ENCODE peak calls at places on chromosomes 5 and 9, in six cellular contexts. V is amniotic epithelial cell, M is ELF-1, Y is upper lobe of right lung, A is heart right ventricle, F is pons. T is an unnamed sample.

GRCh38 chr9:99040911-99041582 is 63.9 kb upstream of the TGFBR1 start:
- DNase-seq in V (peak; percentile 70), M (peak; percentile 21), Y (no peak), A (no peak), F (peak; percentile 70), T (no peak)

GRCh38 chr5:148922606-148923005 is 96.2 kb downstream of the ADRB2 start:
- DNase-seq in V (no peak), M (no peak), Y (no peak), A (no peak), F (no peak), T (no peak)

GRCh38 chr9:20321683-20322082 is 300.6 kb downstream of the MLLT3 start:
- DNase-seq in V (no peak), M (no peak), Y (no peak), A (no peak), F (no peak), T (no peak)

GRCh38 chr9:20835364-20836286 is 151.6 kb downstream of the FOCAD start:
- DNase-seq in V (peak; percentile 76), M (no peak), Y (no peak), A (no peak), F (peak; percentile 11), T (no peak)

GRCh38 chr9:124010665-124011321 is 775 bp upstream of the LHX2 start:
- DNase-seq in V (no peak), M (peak; percentile 69), Y (peak; percentile 10), A (no peak), F (no peak), T (peak; percentile 69)

GRCh38 chr5:26482817-26483375 is 555.5 kb downstream of the CDH9 start:
- DNase-seq in V (peak; percentile 0), M (peak; percentile 55), Y (no peak), A (no peak), F (peak; percentile 58), T (no peak)

GRCh38 chr9:129868571-129869486 is 33.6 kb downstream of the USP20 start:
- DNase-seq in V (no peak), M (no peak), Y (no peak), A (no peak), F (no peak), T (peak; percentile 94)

GRCh38 chr9:34240021-34240420 is 61.2 kb downstream of the UBAP1 start:
- DNase-seq in V (no peak), M (no peak), Y (no peak), A (no peak), F (no peak), T (no peak)

GRCh38 chr5:4036861-4037260 is 441.2 kb downstream of the IRX1 start:
- DNase-seq in V (no peak), M (no peak), Y (no peak), A (no peak), F (no peak), T (no peak)

GRCh38 chr5:1494780-1495524 is 28.8 kb downstream of the LPCAT1 start:
- DNase-seq in V (no peak), M (no peak), Y (no peak), A (no peak), F (no peak), T (peak; percentile 97)

GRCh38 chr5:136061630-136062381 is 33.0 kb downstream of the TGFBI start:
- DNase-seq in V (no peak), M (no peak), Y (no peak), A (no peak), F (no peak), T (no peak)

GRCh38 chr5:151107738-151108520 is 27.1 kb upstream of the TNIP1 start:
- DNase-seq in V (no peak), M (no peak), Y (no peak), A (no peak), F (no peak), T (peak; percentile 41)

GRCh38 chr5:24998641-24999040 is 353.9 kb upstream of the CDH10 start:
- DNase-seq in V (no peak), M (no peak), Y (no peak), A (no peak), F (no peak), T (no peak)

GRCh38 chr9:81132318-81132717 is 557.0 kb downstream of the TLE1 start:
- DNase-seq in V (peak; percentile 94), M (no peak), Y (no peak), A (no peak), F (no peak), T (no peak)

GRCh38 chr5:134018986-134019316 is 14.2 kb upstream of the VDAC1 start:
- DNase-seq in V (no peak), M (no peak), Y (no peak), A (no peak), F (no peak), T (no peak)

GRCh38 chr5:103919526-103919925 is 356.9 kb upstream of the NUDT12 start:
- DNase-seq in V (no peak), M (no peak), Y (no peak), A (no peak), F (no peak), T (no peak)

GRCh38 chr5:11069041-11069440 is 308.0 kb upstream of the DAP start:
- DNase-seq in V (no peak), M (no peak), Y (no peak), A (no peak), F (no peak), T (no peak)

GRCh38 chr5:55993628-55994501 is 898 bp downstream of the IL6ST start:
- DNase-seq in V (peak; percentile 14), M (no peak), Y (no peak), A (no peak), F (peak; percentile 64), T (no peak)

GRCh38 chr9:89541798-89542197 is 43.9 kb upstream of the SEMA4D start:
- DNase-seq in V (no peak), M (no peak), Y (no peak), A (no peak), F (no peak), T (no peak)

GRCh38 chr5:148125641-148126040 is 42.7 kb upstream of the SPINK14 start:
- DNase-seq in V (peak; percentile 1), M (no peak), Y (no peak), A (no peak), F (no peak), T (no peak)

GRCh38 chr9:5587024-5587423 is 41.9 kb upstream of the RIC1 start:
- DNase-seq in V (peak; percentile 44), M (no peak), Y (no peak), A (no peak), F (no peak), T (no peak)

GRCh38 chr9:123735376-123735775 is 194.6 kb downstream of the DENND1A start:
- DNase-seq in V (no peak), M (no peak), Y (no peak), A (no peak), F (no peak), T (no peak)

GRCh38 chr9:68462004-68462775 is 78.5 kb downstream of the TMEM252 start:
- DNase-seq in V (no peak), M (no peak), Y (no peak), A (no peak), F (no peak), T (no peak)

GRCh38 chr9:87588339-87588738 is 90.7 kb downstream of the DAPK1 start:
- DNase-seq in V (no peak), M (no peak), Y (no peak), A (no peak), F (no peak), T (no peak)

GRCh38 chr5:120614512-120614911 is 150.4 kb downstream of the PRR16 start:
- DNase-seq in V (peak; percentile 73), M (no peak), Y (no peak), A (no peak), F (peak; percentile 44), T (no peak)

GRCh38 chr5:169142264-169142970 is 158.5 kb downstream of the SLIT3 start:
- DNase-seq in V (peak; percentile 94), M (no peak), Y (no peak), A (peak; percentile 49), F (no peak), T (no peak)

GRCh38 chr9:120395374-120395773 is 184.6 kb downstream of the CDK5RAP2 start:
- DNase-seq in V (no peak), M (no peak), Y (no peak), A (no peak), F (no peak), T (no peak)

GRCh38 chr9:7523644-7524043 is 275.9 kb downstream of the DMAC1 start:
- DNase-seq in V (no peak), M (no peak), Y (no peak), A (no peak), F (no peak), T (no peak)

GRCh38 chr5:153952057-153952456 is 86.7 kb downstream of the FAM114A2 start:
- DNase-seq in V (no peak), M (no peak), Y (no peak), A (no peak), F (no peak), T (no peak)

GRCh38 chr9:61671276-61671973 is 481.6 kb downstream of the SPATA31A7 start:
- DNase-seq in V (no peak), M (no peak), Y (peak; percentile 61), A (no peak), F (no peak), T (peak; percentile 69)

GRCh38 chr5:160315968-160316367 is 3.6 kb upstream of the CCNJL start:
- DNase-seq in V (peak; percentile 57), M (no peak), Y (no peak), A (no peak), F (no peak), T (no peak)

GRCh38 chr5:93070938-93071337 is 510.1 kb downstream of the NR2F1-AS1 start:
- DNase-seq in V (no peak), M (no peak), Y (no peak), A (no peak), F (no peak), T (no peak)

T was measured in spleen.